ENCODE peak calls at places on chromosomes 1 and 21, in four cellular contexts. Y is posterior cingulate gyrus; G is stimulated activated CD4-positive, alpha-beta T cell treated with anti-CD3 and anti-CD28 coated beads, Interleukin-4, amount 100 ng/mL, for 1 hour; U is activated CD4-positive, alpha-beta T cell treated with anti-CD3 and anti-CD28 coated beads, Interleukin-2, amount 50 U/mL, for 1 hour. E is an unnamed sample.
A peak's percentile ranks its signal among the peaks of the same experiment; 100 is the strongest.

GRCh38 chr1:67312630-67313029 is 5.0 kb downstream of the IL12RB2 start:
- DNase-seq in Y (no peak), G (no peak), U (no peak), E (no peak)

GRCh38 chr21:15731243-15731613 is 1.4 kb downstream of the USP25 start:
- DNase-seq in Y (no peak), G (no peak), U (no peak), E (no peak)

GRCh38 chr1:212700892-212701819 is 1.5 kb upstream of the BATF3 start:
- DNase-seq in Y (peak; percentile 37), G (peak; percentile 33), U (no peak), E (no peak)

GRCh38 chr21:15430577-15430976 is 299.2 kb upstream of the USP25 start:
- DNase-seq in Y (no peak), G (no peak), U (no peak), E (no peak)

GRCh38 chr1:193700710-193701355 is 514.4 kb upstream of the B3GALT2 start:
- DNase-seq in Y (no peak), G (no peak), U (no peak), E (no peak)

GRCh38 chr1:22851517-22851916 is 121.1 kb downstream of the LACTBL1 start:
- DNase-seq in Y (no peak), G (no peak), U (no peak), E (no peak)

GRCh38 chr1:151998611-151999362 is 5.1 kb upstream of the S100A10 start:
- DNase-seq in Y (no peak), G (no peak), U (no peak), E (no peak)

GRCh38 chr1:180415985-180416633 is 86.3 kb downstream of the ACBD6 start:
- DNase-seq in Y (no peak), G (no peak), U (no peak), E (no peak)

GRCh38 chr1:2025491-2025981 is 6.4 kb downstream of the GABRD start:
- DNase-seq in Y (no peak), G (no peak), U (no peak), E (peak; percentile 90)

GRCh38 chr1:228061411-228062084 is 21.0 kb upstream of the ARF1 start:
- DNase-seq in Y (no peak), G (no peak), U (no peak), E (peak; percentile 63)

GRCh38 chr1:207054476-207054875 is 1.4 kb downstream of the PFKFB2 start:
- DNase-seq in Y (no peak), G (no peak), U (no peak), E (no peak)

GRCh38 chr1:156461141-156461540 is 39.4 kb downstream of the MEF2D start:
- DNase-seq in Y (no peak), G (no peak), U (no peak), E (no peak)